ENCODE peak calls at places on chromosomes 2 and 18, in four cellular contexts. One of them, this sample, is unnamed.

GRCh38 chr2:17976871-17977746 is 98.6 kb downstream of the KCNS3 start:
- DNase-seq in fibroblast of the aortic adventitia: peak; percentile 97
- DNase-seq in hypothalamus: no peak
- DNase-seq in 8988T: no peak
- DNase-seq in this sample: no peak

GRCh38 chr2:209073151-209073550 is 350.7 kb upstream of the MAP2 start:
- DNase-seq in fibroblast of the aortic adventitia: no peak
- DNase-seq in hypothalamus: no peak
- DNase-seq in 8988T: no peak
- DNase-seq in this sample: no peak

GRCh38 chr2:124647245-124647644 is 622.2 kb downstream of the CNTNAP5 start:
- DNase-seq in fibroblast of the aortic adventitia: no peak
- DNase-seq in hypothalamus: no peak
- DNase-seq in 8988T: no peak
- DNase-seq in this sample: no peak

GRCh38 chr2:127588241-127588640 is 52.8 kb downstream of the MYO7B start:
- DNase-seq in fibroblast of the aortic adventitia: no peak
- DNase-seq in hypothalamus: no peak
- DNase-seq in 8988T: no peak
- DNase-seq in this sample: no peak

GRCh38 chr18:48004577-48004976 is 74.1 kb upstream of the SMAD2 start:
- DNase-seq in fibroblast of the aortic adventitia: no peak
- DNase-seq in hypothalamus: no peak
- DNase-seq in 8988T: no peak
- DNase-seq in this sample: no peak

GRCh38 chr2:69177785-69178636 is 165.0 kb downstream of the ANTXR1 start:
- DNase-seq in fibroblast of the aortic adventitia: peak; percentile 96
- DNase-seq in hypothalamus: peak; percentile 59
- DNase-seq in 8988T: peak; percentile 63
- DNase-seq in this sample: peak; percentile 76

GRCh38 chr2:74530239-74531161 is 767 bp downstream of the HTRA2 start:
- DNase-seq in fibroblast of the aortic adventitia: peak; percentile 31
- DNase-seq in hypothalamus: peak; percentile 39
- DNase-seq in 8988T: peak; percentile 61
- DNase-seq in this sample: peak; percentile 53

GRCh38 chr2:239318091-239318725 is 82.6 kb downstream of the HDAC4 start:
- DNase-seq in fibroblast of the aortic adventitia: no peak
- DNase-seq in hypothalamus: no peak
- DNase-seq in 8988T: no peak
- DNase-seq in this sample: no peak

GRCh38 chr2:42314892-42315468 is 46.0 kb downstream of the COX7A2L start:
- DNase-seq in fibroblast of the aortic adventitia: peak; percentile 94
- DNase-seq in hypothalamus: no peak
- DNase-seq in 8988T: no peak
- DNase-seq in this sample: no peak

GRCh38 chr2:233098615-233099014 is 38.5 kb downstream of the INPP5D start:
- DNase-seq in fibroblast of the aortic adventitia: peak; percentile 11
- DNase-seq in hypothalamus: no peak
- DNase-seq in 8988T: no peak
- DNase-seq in this sample: peak; percentile 23

GRCh38 chr18:27250471-27250870 is 65.4 kb upstream of the CHST9 start:
- DNase-seq in fibroblast of the aortic adventitia: no peak
- DNase-seq in hypothalamus: no peak
- DNase-seq in 8988T: no peak
- DNase-seq in this sample: no peak

This sample was measured in HuH-7.5.